ENCODE peak calls at places on chromosomes 5 and 9, in six cellular contexts. One of them, this sample, is unnamed.
A peak's percentile ranks its signal among the peaks of the same experiment; 100 is the strongest.

GRCh38 chr5:179486596-179487051 is 63.7 kb upstream of the RUFY1 start:
- DNase-seq in HCT116: no peak
- DNase-seq in hepatocyte: peak; percentile 25
- DNase-seq in PC-3: no peak
- DNase-seq in neural progenitor cell: no peak
- DNase-seq in SK-N-SH: no peak
- DNase-seq in this sample: no peak

GRCh38 chr5:6504677-6505414 is 56.2 kb downstream of the UBE2QL1 start:
- DNase-seq in HCT116: no peak
- DNase-seq in hepatocyte: peak; percentile 30
- DNase-seq in PC-3: peak; percentile 99
- DNase-seq in neural progenitor cell: no peak
- DNase-seq in SK-N-SH: no peak
- DNase-seq in this sample: no peak

GRCh38 chr9:124263158-124263557 is 5.4 kb downstream of the NEK6 start:
- DNase-seq in HCT116: no peak
- DNase-seq in hepatocyte: no peak
- DNase-seq in PC-3: no peak
- DNase-seq in neural progenitor cell: no peak
- DNase-seq in SK-N-SH: no peak
- DNase-seq in this sample: no peak

GRCh38 chr5:25028994-25029393 is 384.2 kb upstream of the CDH10 start:
- DNase-seq in HCT116: no peak
- DNase-seq in hepatocyte: peak; percentile 10
- DNase-seq in PC-3: no peak
- DNase-seq in neural progenitor cell: no peak
- DNase-seq in SK-N-SH: no peak
- DNase-seq in this sample: no peak

GRCh38 chr5:128673970-128674369 is 135.9 kb upstream of the FBN2 start:
- DNase-seq in HCT116: no peak
- DNase-seq in hepatocyte: no peak
- DNase-seq in PC-3: no peak
- DNase-seq in neural progenitor cell: peak; percentile 77
- DNase-seq in SK-N-SH: no peak
- DNase-seq in this sample: no peak

GRCh38 chr5:11384441-11385250 is 519.6 kb downstream of the CTNND2 start:
- DNase-seq in HCT116: no peak
- DNase-seq in hepatocyte: peak; percentile 68
- DNase-seq in PC-3: peak; percentile 46
- DNase-seq in neural progenitor cell: peak; percentile 55
- DNase-seq in SK-N-SH: peak; percentile 27
- DNase-seq in this sample: peak; percentile 1

GRCh38 chr5:67455987-67456386 is 259.4 kb upstream of the CD180 start:
- DNase-seq in HCT116: no peak
- DNase-seq in hepatocyte: no peak
- DNase-seq in PC-3: no peak
- DNase-seq in neural progenitor cell: no peak
- DNase-seq in SK-N-SH: no peak
- DNase-seq in this sample: no peak

GRCh38 chr5:164302533-164303235 is 797.3 kb downstream of the MAT2B start:
- DNase-seq in HCT116: no peak
- DNase-seq in hepatocyte: no peak
- DNase-seq in PC-3: peak; percentile 25
- DNase-seq in neural progenitor cell: no peak
- DNase-seq in SK-N-SH: no peak
- DNase-seq in this sample: no peak

GRCh38 chr5:180825768-180826525 is 23.3 kb upstream of the MGAT1 start:
- DNase-seq in HCT116: no peak
- DNase-seq in hepatocyte: peak; percentile 51
- DNase-seq in PC-3: peak; percentile 99
- DNase-seq in neural progenitor cell: no peak
- DNase-seq in SK-N-SH: no peak
- DNase-seq in this sample: peak; percentile 76

GRCh38 chr5:113123563-113123962 is 147.0 kb downstream of the DCP2 start:
- DNase-seq in HCT116: peak; percentile 13
- DNase-seq in hepatocyte: peak; percentile 44
- DNase-seq in PC-3: peak; percentile 19
- DNase-seq in neural progenitor cell: peak; percentile 44
- DNase-seq in SK-N-SH: no peak
- DNase-seq in this sample: no peak

GRCh38 chr5:90549729-90550275 is 8.8 kb upstream of the ADGRV1 start:
- DNase-seq in HCT116: no peak
- DNase-seq in hepatocyte: no peak
- DNase-seq in PC-3: no peak
- DNase-seq in neural progenitor cell: no peak
- DNase-seq in SK-N-SH: no peak
- DNase-seq in this sample: no peak

GRCh38 chr9:135582966-135583685 is 21.6 kb downstream of the PAEP start:
- DNase-seq in HCT116: no peak
- DNase-seq in hepatocyte: no peak
- DNase-seq in PC-3: no peak
- DNase-seq in neural progenitor cell: no peak
- DNase-seq in SK-N-SH: peak; percentile 65
- DNase-seq in this sample: no peak

GRCh38 chr9:35164711-35165110 is 2.9 kb downstream of the UNC13B start:
- DNase-seq in HCT116: no peak
- DNase-seq in hepatocyte: no peak
- DNase-seq in PC-3: peak; percentile 29
- DNase-seq in neural progenitor cell: no peak
- DNase-seq in SK-N-SH: no peak
- DNase-seq in this sample: peak; percentile 29

GRCh38 chr5:139565411-139566305 is 4.5 kb downstream of the UBE2D2 start:
- DNase-seq in HCT116: no peak
- DNase-seq in hepatocyte: no peak
- DNase-seq in PC-3: no peak
- DNase-seq in neural progenitor cell: no peak
- DNase-seq in SK-N-SH: no peak
- DNase-seq in this sample: no peak

GRCh38 chr9:37924538-37924937 is 20.6 kb upstream of the SLC25A51 start:
- DNase-seq in HCT116: no peak
- DNase-seq in hepatocyte: no peak
- DNase-seq in PC-3: no peak
- DNase-seq in neural progenitor cell: no peak
- DNase-seq in SK-N-SH: no peak
- DNase-seq in this sample: no peak

GRCh38 chr5:107672212-107673105 is 1.7 kb upstream of the EFNA5 start:
- DNase-seq in HCT116: peak; percentile 88
- DNase-seq in hepatocyte: peak; percentile 94
- DNase-seq in PC-3: peak; percentile 96
- DNase-seq in neural progenitor cell: peak; percentile 97
- DNase-seq in SK-N-SH: peak; percentile 86
- DNase-seq in this sample: peak; percentile 65

GRCh38 chr9:129262261-129262660 is 84.2 kb upstream of the IER5L start:
- DNase-seq in HCT116: no peak
- DNase-seq in hepatocyte: no peak
- DNase-seq in PC-3: no peak
- DNase-seq in neural progenitor cell: no peak
- DNase-seq in SK-N-SH: no peak
- DNase-seq in this sample: no peak

GRCh38 chr5:41253109-41253508 is 39.8 kb upstream of the C6 start:
- DNase-seq in HCT116: no peak
- DNase-seq in hepatocyte: no peak
- DNase-seq in PC-3: peak; percentile 41
- DNase-seq in neural progenitor cell: no peak
- DNase-seq in SK-N-SH: no peak
- DNase-seq in this sample: no peak
- TF ChIP-seq EZH2phosphoT487 in HCT116: no peak
- TF ChIP-seq EZH2phosphoT487 in hepatocyte: no peak
- TF ChIP-seq EZH2phosphoT487 in PC-3: no peak
- TF ChIP-seq EZH2phosphoT487 in neural progenitor cell: no peak
- TF ChIP-seq EZH2phosphoT487 in SK-N-SH: no peak
- TF ChIP-seq EZH2phosphoT487 in this sample: no peak

GRCh38 chr5:3595102-3595961 is at the start of gene IRX1:
- DNase-seq in HCT116: no peak
- DNase-seq in hepatocyte: peak; percentile 41
- DNase-seq in PC-3: no peak
- DNase-seq in neural progenitor cell: peak; percentile 88
- DNase-seq in SK-N-SH: peak; percentile 36
- DNase-seq in this sample: peak; percentile 91
- TF ChIP-seq EZH2phosphoT487 in HCT116: no peak
- TF ChIP-seq EZH2phosphoT487 in hepatocyte: peak; percentile 76
- TF ChIP-seq EZH2phosphoT487 in PC-3: no peak
- TF ChIP-seq EZH2phosphoT487 in neural progenitor cell: peak; percentile 35
- TF ChIP-seq EZH2phosphoT487 in SK-N-SH: no peak
- TF ChIP-seq EZH2phosphoT487 in this sample: no peak

GRCh38 chr9:87578625-87579024 is 81.0 kb downstream of the DAPK1 start:
- DNase-seq in HCT116: no peak
- DNase-seq in hepatocyte: no peak
- DNase-seq in PC-3: no peak
- DNase-seq in neural progenitor cell: no peak
- DNase-seq in SK-N-SH: no peak
- DNase-seq in this sample: no peak

GRCh38 chr9:87580941-87581438 is 83.3 kb downstream of the DAPK1 start:
- DNase-seq in HCT116: no peak
- DNase-seq in hepatocyte: no peak
- DNase-seq in PC-3: no peak
- DNase-seq in neural progenitor cell: no peak
- DNase-seq in SK-N-SH: no peak
- DNase-seq in this sample: no peak

GRCh38 chr9:87581949-87582637 is 84.4 kb downstream of the DAPK1 start:
- DNase-seq in HCT116: no peak
- DNase-seq in hepatocyte: no peak
- DNase-seq in PC-3: no peak
- DNase-seq in neural progenitor cell: no peak
- DNase-seq in SK-N-SH: no peak
- DNase-seq in this sample: no peak

GRCh38 chr9:87581513-87581912 is 83.8 kb downstream of the DAPK1 start:
- DNase-seq in HCT116: no peak
- DNase-seq in hepatocyte: peak; percentile 55
- DNase-seq in PC-3: no peak
- DNase-seq in neural progenitor cell: no peak
- DNase-seq in SK-N-SH: no peak
- DNase-seq in this sample: no peak

DNA sequence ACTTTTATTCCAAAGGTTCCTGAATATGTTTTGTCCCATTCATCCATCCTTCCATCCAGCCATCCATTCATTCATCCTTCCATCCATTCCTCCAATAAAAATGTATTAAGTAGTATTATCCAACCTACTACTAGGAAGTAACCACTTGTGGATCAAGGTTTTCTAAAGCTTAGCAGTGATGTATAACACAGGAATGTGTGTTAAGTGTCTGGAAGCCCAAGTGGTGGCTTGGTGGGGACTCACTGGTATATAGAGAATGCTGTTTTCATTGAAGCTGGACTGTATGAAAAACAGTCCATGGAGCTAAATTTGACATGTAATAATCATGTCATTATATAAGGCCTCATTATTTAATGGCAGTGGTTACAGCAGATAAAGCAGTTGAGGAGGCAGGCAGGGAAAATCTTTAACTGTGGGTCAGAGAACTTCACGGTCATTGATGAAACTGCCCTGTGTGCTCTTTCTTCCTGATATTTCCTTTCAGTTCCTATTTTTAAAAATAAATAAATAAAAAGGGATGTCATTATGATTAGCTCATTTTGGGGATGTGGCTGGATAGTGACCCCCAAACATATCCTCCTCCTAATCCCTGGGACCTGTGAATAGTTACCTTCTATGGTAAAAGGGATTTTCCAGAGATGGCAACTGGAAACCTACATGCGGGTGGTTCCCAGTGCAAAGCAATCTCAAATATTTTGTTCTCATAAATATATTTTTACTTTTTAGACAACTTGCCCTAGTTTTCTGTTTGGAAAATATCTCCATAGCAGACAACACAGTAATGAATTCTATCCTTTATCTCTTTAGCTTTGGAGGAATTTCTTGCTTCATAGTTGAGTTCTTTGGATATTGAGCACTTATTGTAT is 82.3 kb downstream of the DAPK1 start:
- DNase-seq in HCT116: no peak
- DNase-seq in hepatocyte: no peak
- DNase-seq in PC-3: no peak
- DNase-seq in neural progenitor cell: no peak
- DNase-seq in SK-N-SH: no peak
- DNase-seq in this sample: peak; percentile 22
- TF ChIP-seq EZH2phosphoT487 in HCT116: no peak
- TF ChIP-seq EZH2phosphoT487 in hepatocyte: no peak
- TF ChIP-seq EZH2phosphoT487 in PC-3: no peak
- TF ChIP-seq EZH2phosphoT487 in neural progenitor cell: no peak
- TF ChIP-seq EZH2phosphoT487 in SK-N-SH: no peak
- TF ChIP-seq EZH2phosphoT487 in this sample: no peak

DNA sequence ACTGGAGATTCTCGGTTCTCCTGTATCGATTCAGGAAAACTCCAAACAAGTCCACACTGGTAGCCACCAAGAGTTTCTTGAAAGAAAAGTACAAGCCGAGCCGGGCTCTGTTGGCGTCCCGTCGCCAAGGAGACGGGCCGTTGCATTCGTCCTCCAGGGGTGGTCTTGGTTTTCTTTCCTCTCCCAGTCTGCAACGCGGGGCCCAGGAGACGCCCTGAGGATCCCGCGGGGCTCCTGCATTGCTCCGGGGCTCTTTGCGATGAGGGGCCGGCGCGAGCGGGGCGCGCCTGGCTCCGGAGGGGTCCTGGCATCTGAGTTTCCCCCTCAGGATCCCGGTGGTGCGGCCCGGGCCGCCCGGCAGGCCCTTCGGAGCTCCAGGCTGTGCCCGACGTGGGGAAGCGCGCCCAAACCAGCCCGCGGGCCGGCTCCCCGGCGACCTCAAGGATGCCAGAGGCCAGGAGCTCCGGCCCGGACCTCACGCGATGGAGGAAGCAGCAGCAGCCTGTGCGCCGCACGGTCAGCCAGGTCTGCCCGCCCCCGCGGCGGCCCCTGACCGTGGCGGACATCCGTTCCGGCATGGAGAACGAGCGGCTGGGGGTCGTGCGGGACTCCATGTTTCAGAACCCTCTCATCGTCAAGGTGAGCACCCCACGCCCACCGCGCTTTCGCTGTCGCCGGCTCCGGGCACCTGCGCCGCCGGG is at the start of gene CFAP77:
- DNase-seq in HCT116: peak; percentile 26
- DNase-seq in hepatocyte: peak; percentile 66
- DNase-seq in PC-3: peak; percentile 46
- DNase-seq in neural progenitor cell: peak; percentile 86
- DNase-seq in SK-N-SH: peak; percentile 88
- DNase-seq in this sample: peak; percentile 79
- TF ChIP-seq EZH2phosphoT487 in HCT116: no peak
- TF ChIP-seq EZH2phosphoT487 in hepatocyte: no peak
- TF ChIP-seq EZH2phosphoT487 in PC-3: no peak
- TF ChIP-seq EZH2phosphoT487 in neural progenitor cell: peak; percentile 68
- TF ChIP-seq EZH2phosphoT487 in SK-N-SH: no peak
- TF ChIP-seq EZH2phosphoT487 in this sample: no peak

DNA sequence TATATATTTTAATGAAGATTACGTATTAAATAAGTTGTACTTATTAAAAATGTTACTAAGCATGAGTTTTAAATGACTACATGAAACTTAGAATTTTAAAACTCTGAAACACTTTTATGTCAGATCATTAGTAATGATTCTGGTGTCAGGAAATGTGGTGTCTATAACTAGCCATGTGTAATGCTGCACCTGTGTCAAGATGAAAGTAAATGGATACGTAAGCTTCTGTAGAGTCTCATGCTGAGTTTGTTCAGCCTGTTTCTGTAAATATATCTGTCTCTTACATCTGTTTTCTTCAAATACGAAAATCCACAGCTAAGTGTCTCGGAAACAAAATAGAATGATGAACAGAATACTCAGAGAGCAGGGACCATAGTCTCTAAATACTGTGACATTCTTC is 278.0 kb upstream of the SMC2 start:
- DNase-seq in HCT116: no peak
- DNase-seq in hepatocyte: no peak
- DNase-seq in PC-3: no peak
- DNase-seq in neural progenitor cell: no peak
- DNase-seq in SK-N-SH: no peak
- DNase-seq in this sample: no peak
- TF ChIP-seq EZH2phosphoT487 in HCT116: no peak
- TF ChIP-seq EZH2phosphoT487 in hepatocyte: no peak
- TF ChIP-seq EZH2phosphoT487 in PC-3: no peak
- TF ChIP-seq EZH2phosphoT487 in neural progenitor cell: no peak
- TF ChIP-seq EZH2phosphoT487 in SK-N-SH: no peak
- TF ChIP-seq EZH2phosphoT487 in this sample: no peak

GRCh38 chr5:5363045-5363444 is 59.4 kb upstream of the ICE1 start:
- DNase-seq in HCT116: no peak
- DNase-seq in hepatocyte: no peak
- DNase-seq in PC-3: peak; percentile 43
- DNase-seq in neural progenitor cell: no peak
- DNase-seq in SK-N-SH: no peak
- DNase-seq in this sample: no peak
- TF ChIP-seq EZH2phosphoT487 in HCT116: no peak
- TF ChIP-seq EZH2phosphoT487 in hepatocyte: no peak
- TF ChIP-seq EZH2phosphoT487 in PC-3: no peak
- TF ChIP-seq EZH2phosphoT487 in neural progenitor cell: no peak
- TF ChIP-seq EZH2phosphoT487 in SK-N-SH: no peak
- TF ChIP-seq EZH2phosphoT487 in this sample: no peak